ENCODE peak calls at places on chromosomes 3 and 15, in five cellular contexts. K, B, V, Y and T are unnamed samples.

GRCh38 chr3:113804701-113805100 is 33.9 kb upstream of the GRAMD1C start:
- DNase-seq in K (no peak), B (no peak), V (no peak), Y (no peak), T (no peak)

GRCh38 chr3:30752961-30753360 is 141.5 kb downstream of the GADL1 start:
- DNase-seq in K (peak; percentile 77), B (peak; percentile 38), V (no peak), Y (no peak), T (no peak)

GRCh38 chr3:65927576-65927975 is 111.1 kb downstream of the MAGI1 start:
- DNase-seq in K (peak; percentile 70), B (no peak), V (no peak), Y (no peak), T (no peak)

GRCh38 chr3:141797167-141797773 is 34.1 kb downstream of the GRK7 start:
- DNase-seq in K (peak; percentile 31), B (peak; percentile 32), V (peak; percentile 50), Y (peak; percentile 81), T (no peak)

GRCh38 chr3:32283304-32283703 is 44.8 kb downstream of the CMTM8 start:
- DNase-seq in K (no peak), B (no peak), V (no peak), Y (peak; percentile 59), T (no peak)

GRCh38 chr15:43274136-43274535 is 7.4 kb upstream of the TGM5 start:
- DNase-seq in K (no peak), B (no peak), V (no peak), Y (peak; percentile 80), T (no peak)

GRCh38 chr3:111901617-111902016 is 42.6 kb downstream of the PHLDB2 start:
- DNase-seq in K (no peak), B (no peak), V (no peak), Y (no peak), T (no peak)

GRCh38 chr15:68157074-68157473 is 48.1 kb downstream of the CALML4 start:
- DNase-seq in K (no peak), B (no peak), V (no peak), Y (no peak), T (no peak)

GRCh38 chr3:93843981-93844380 is 129.7 kb downstream of the PROS1 start:
- DNase-seq in K (peak; percentile 92), B (no peak), V (no peak), Y (no peak), T (no peak)

GRCh38 chr3:106640353-106640752 is 736.9 kb upstream of the CCDC54 start:
- DNase-seq in K (no peak), B (no peak), V (no peak), Y (no peak), T (no peak)

GRCh38 chr15:100438570-100438969 is 90.2 kb downstream of the CERS3 start:
- DNase-seq in K (peak; percentile 12), B (peak; percentile 35), V (no peak), Y (peak; percentile 78), T (no peak)

GRCh38 chr15:50059203-50059772 is 59.7 kb downstream of the ATP8B4 start:
- DNase-seq in K (no peak), B (no peak), V (no peak), Y (no peak), T (no peak)

GRCh38 chr3:190205739-190206138 is 85.0 kb upstream of the P3H2 start:
- DNase-seq in K (peak; percentile 81), B (no peak), V (peak; percentile 59), Y (no peak), T (no peak)

GRCh38 chr3:4899654-4900236 is 79.5 kb upstream of the BHLHE40 start:
- DNase-seq in K (peak; percentile 28), B (no peak), V (no peak), Y (no peak), T (no peak)

GRCh38 chr3:189734061-189734460 is 102.9 kb downstream of the TP63 start:
- DNase-seq in K (no peak), B (no peak), V (no peak), Y (no peak), T (no peak)

GRCh38 chr15:50854594-50855490 is 53.6 kb upstream of the AP4E1 start:
- DNase-seq in K (no peak), B (no peak), V (peak; percentile 50), Y (no peak), T (no peak)

GRCh38 chr3:151093905-151094304 is 8.4 kb downstream of the MED12L start:
- DNase-seq in K (no peak), B (no peak), V (no peak), Y (no peak), T (no peak)

GRCh38 chr3:127614928-127615592 is 13.9 kb upstream of the PODXL2 start:
- DNase-seq in K (peak; percentile 15), B (no peak), V (no peak), Y (no peak), T (no peak)

GRCh38 chr15:73737506-73737905 is 15.6 kb downstream of the INSYN1 start:
- DNase-seq in K (no peak), B (no peak), V (no peak), Y (no peak), T (no peak)

GRCh38 chr3:146160964-146161724 is at the start of gene PLOD2:
- DNase-seq in K (peak; percentile 92), B (peak; percentile 75), V (peak; percentile 54), Y (peak; percentile 84), T (peak; percentile 59)

GRCh38 chr3:120678331-120678845 is 3.7 kb downstream of the HGD start:
- DNase-seq in K (peak; percentile 72), B (peak; percentile 72), V (no peak), Y (no peak), T (no peak)

GRCh38 chr3:78153973-78154372 is 1114.1 kb downstream of the ROBO2 start:
- DNase-seq in K (no peak), B (no peak), V (no peak), Y (no peak), T (no peak)

GRCh38 chr15:63186065-63186464 is 3.3 kb upstream of the RAB8B start:
- DNase-seq in K (peak; percentile 64), B (no peak), V (no peak), Y (no peak), T (no peak)

GRCh38 chr3:151901282-151901945 is 28.0 kb downstream of the SUCNR1 start:
- DNase-seq in K (peak; percentile 69), B (no peak), V (no peak), Y (no peak), T (no peak)

GRCh38 chr15:70507772-70508351 is 255.5 kb downstream of the UACA start:
- DNase-seq in K (peak; percentile 76), B (peak; percentile 58), V (no peak), Y (no peak), T (no peak)

GRCh38 chr3:64341355-64341754 is 116.1 kb upstream of the PRICKLE2 start:
- DNase-seq in K (peak; percentile 68), B (no peak), V (no peak), Y (no peak), T (no peak)

GRCh38 chr3:124860599-124860998 is 26.6 kb downstream of the ITGB5 start:
- DNase-seq in K (peak; percentile 99), B (peak; percentile 70), V (no peak), Y (peak; percentile 48), T (no peak)

GRCh38 chr15:82950746-82951370 is 1.7 kb downstream of the HOMER2 start:
- DNase-seq in K (no peak), B (no peak), V (peak; percentile 75), Y (no peak), T (no peak)

GRCh38 chr15:98753726-98754125 is 105.4 kb downstream of the IGF1R start:
- DNase-seq in K (no peak), B (no peak), V (no peak), Y (no peak), T (no peak)

GRCh38 chr3:102481050-102481449 is 46.2 kb downstream of the ZPLD1 start:
- DNase-seq in K (no peak), B (no peak), V (no peak), Y (no peak), T (no peak)

GRCh38 chr3:113585720-113586119 is 53.4 kb downstream of the SIDT1 start:
- DNase-seq in K (no peak), B (no peak), V (no peak), Y (no peak), T (no peak)

GRCh38 chr15:70748281-70748747 is 15.0 kb downstream of the UACA start:
- DNase-seq in K (peak; percentile 13), B (no peak), V (no peak), Y (peak; percentile 71), T (no peak)

GRCh38 chr15:41429003-41429890 is 12.4 kb downstream of the RTF1 start:
- DNase-seq in K (peak; percentile 9), B (no peak), V (peak; percentile 66), Y (no peak), T (no peak)

GRCh38 chr15:41424809-41425208 is 7.9 kb downstream of the RTF1 start:
- DNase-seq in K (no peak), B (no peak), V (no peak), Y (no peak), T (no peak)

GRCh38 chr15:41423979-41424659 is 7.2 kb downstream of the RTF1 start:
- DNase-seq in K (no peak), B (no peak), V (peak; percentile 65), Y (no peak), T (no peak)
- TF ChIP-seq CTCF in K (no peak), B (no peak), V (no peak), Y (no peak), T (no peak)

GRCh38 chr3:51388286-51389029 is 2.6 kb upstream of the RBM15B start:
- DNase-seq in K (no peak), B (peak; percentile 32), V (no peak), Y (no peak), T (no peak)
- TF ChIP-seq CTCF in K (peak; percentile 20), B (no peak), V (no peak), Y (no peak), T (no peak)

GRCh38 chr3:46076606-46077005 is 49.3 kb upstream of the XCR1 start:
- DNase-seq in K (no peak), B (no peak), V (no peak), Y (no peak), T (no peak)
- TF ChIP-seq CTCF in K (peak; percentile 24), B (peak; percentile 10), V (peak; percentile 46), Y (peak; percentile 40), T (peak; percentile 18)

GRCh38 chr3:84820906-84821305 is 137.9 kb upstream of the CADM2 start:
- DNase-seq in K (no peak), B (no peak), V (no peak), Y (no peak), T (no peak)

GRCh38 chr3:84820126-84820525 is 138.7 kb upstream of the CADM2 start:
- DNase-seq in K (no peak), B (no peak), V (no peak), Y (no peak), T (no peak)

GRCh38 chr3:84830476-84830875 is 128.3 kb upstream of the CADM2 start:
- DNase-seq in K (no peak), B (no peak), V (no peak), Y (no peak), T (no peak)

DNA sequence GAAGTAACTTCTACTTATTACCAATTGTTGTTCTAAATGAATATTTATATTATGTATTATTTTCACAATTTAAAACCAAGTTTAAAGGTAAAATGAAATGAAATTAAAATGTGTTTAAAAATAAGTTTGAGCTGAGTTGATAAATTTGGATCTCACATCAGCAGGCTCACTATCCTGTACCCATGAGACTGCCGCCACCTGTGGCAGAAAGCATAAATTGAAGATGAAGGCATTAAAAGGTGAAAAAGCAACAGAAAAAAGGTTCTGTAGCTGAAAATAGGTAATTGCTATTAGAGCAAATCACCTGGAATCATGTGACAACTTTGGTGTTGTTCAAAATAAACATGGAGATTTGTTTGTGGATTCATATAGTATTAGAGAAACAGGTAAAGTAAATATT is 133.0 kb upstream of the CADM2 start:
- DNase-seq in K (no peak), B (no peak), V (no peak), Y (no peak), T (no peak)
- TF ChIP-seq CTCF in K (no peak), B (no peak), V (no peak), Y (no peak), T (peak; percentile 24)